ENCODE peak calls at places on chromosomes 12 and 14, in eight cellular contexts. L is GM23248, N is neural progenitor cell, F is HCT116, D is hepatocyte, P is GM23338, W is MM.1S, V is SK-N-SH. S is an unnamed sample.

GRCh38 chr12:62726471-62726980 is 208.4 kb downstream of the PPM1H start:
- DNase-seq in L (peak), N (no peak), F (no peak), D (no peak), P (no peak), W (no peak), V (no peak), S (no peak)

GRCh38 chr12:40735551-40736230 is 43.5 kb downstream of the CNTN1 start:
- DNase-seq in L (no peak), N (no peak), F (no peak), D (no peak), P (no peak), W (no peak), V (no peak), S (no peak)

GRCh38 chr14:94126419-94126677 is 3.1 kb downstream of the IFI27L2 start:
- DNase-seq in L (no peak), N (no peak), F (no peak), D (no peak), P (no peak), W (no peak), V (no peak), S (no peak)

GRCh38 chr14:81396108-81396507 is 4.0 kb downstream of the STON2 start:
- DNase-seq in L (peak), N (no peak), F (no peak), D (no peak), P (no peak), W (no peak), V (no peak), S (no peak)

GRCh38 chr14:95601650-95602049 is 66.8 kb downstream of the GLRX5 start:
- DNase-seq in L (no peak), N (no peak), F (no peak), D (no peak), P (no peak), W (no peak), V (no peak), S (no peak)

GRCh38 chr12:6097384-6097783 is 27.1 kb downstream of the VWF start:
- DNase-seq in L (peak), N (no peak), F (no peak), D (no peak), P (no peak), W (no peak), V (no peak), S (no peak)

GRCh38 chr12:107131832-107132616 is 38.7 kb upstream of the CRY1 start:
- DNase-seq in L (peak), N (peak), F (peak), D (peak), P (peak), W (peak), V (peak), S (peak)

GRCh38 chr12:113667095-113667494 is 195.4 kb upstream of the LHX5 start:
- DNase-seq in L (no peak), N (no peak), F (no peak), D (no peak), P (no peak), W (no peak), V (no peak), S (no peak)

GRCh38 chr14:37663498-37663897 is 68.1 kb downstream of the TTC6 start:
- DNase-seq in L (no peak), N (no peak), F (no peak), D (no peak), P (no peak), W (no peak), V (no peak), S (no peak)

GRCh38 chr14:58501214-58501816 is 73.8 kb downstream of the KIAA0586 start:
- DNase-seq in L (peak), N (peak), F (peak), D (peak), P (peak), W (peak), V (peak), S (peak)

GRCh38 chr12:117100251-117100650 is 1.0 kb upstream of the TESC start:
- DNase-seq in L (peak), N (peak), F (peak), D (peak), P (peak), W (no peak), V (peak), S (no peak)

GRCh38 chr12:96134200-96134599 is 60.0 kb upstream of the ELK3 start:
- DNase-seq in L (no peak), N (no peak), F (peak), D (no peak), P (no peak), W (no peak), V (no peak), S (no peak)

GRCh38 chr12:55073043-55074022 is 52.9 kb upstream of the OR9K2 start:
- DNase-seq in L (peak), N (peak), F (peak), D (peak), P (peak), W (peak), V (peak), S (peak)

GRCh38 chr12:19031032-19031431 is 98.5 kb upstream of the PLEKHA5 start:
- DNase-seq in L (peak), N (no peak), F (peak), D (peak), P (no peak), W (no peak), V (no peak), S (no peak)

GRCh38 chr12:19530631-19531020 is 91.3 kb downstream of the AEBP2 start:
- DNase-seq in L (peak), N (no peak), F (no peak), D (no peak), P (no peak), W (no peak), V (no peak), S (no peak)

GRCh38 chr14:38078393-38078792 is 129.3 kb upstream of the SSTR1 start:
- DNase-seq in L (no peak), N (no peak), F (no peak), D (no peak), P (no peak), W (peak), V (no peak), S (peak)

GRCh38 chr12:105820407-105821140 is 318.2 kb downstream of the NUAK1 start:
- DNase-seq in L (peak), N (peak), F (no peak), D (no peak), P (peak), W (no peak), V (no peak), S (no peak)

GRCh38 chr12:131827961-131828534 is at the start of gene MMP17:
- DNase-seq in L (peak), N (peak), F (no peak), D (peak), P (peak), W (peak), V (peak), S (no peak)

GRCh38 chr12:106981781-106982180 is 5.2 kb downstream of the MTERF2 start:
- DNase-seq in L (peak), N (no peak), F (no peak), D (no peak), P (no peak), W (no peak), V (no peak), S (no peak)

GRCh38 chr14:80678436-80678835 is 263.1 kb downstream of the CEP128 start:
- DNase-seq in L (peak), N (peak), F (no peak), D (no peak), P (no peak), W (no peak), V (no peak), S (no peak)

GRCh38 chr12:124992874-124993567 is 424 bp upstream of the BRI3BP start:
- DNase-seq in L (peak), N (peak), F (peak), D (peak), P (peak), W (peak), V (peak), S (peak)

GRCh38 chr12:40446385-40446784 is 221.6 kb downstream of the LRRK2 start:
- DNase-seq in L (peak), N (peak), F (peak), D (peak), P (peak), W (peak), V (peak), S (peak)

GRCh38 chr12:23906329-23906728 is 43.1 kb downstream of the SOX5 start:
- DNase-seq in L (peak), N (peak), F (no peak), D (peak), P (peak), W (no peak), V (no peak), S (no peak)

GRCh38 chr14:65079788-65080187 is 22.5 kb downstream of the MAX start:
- DNase-seq in L (no peak), N (no peak), F (no peak), D (no peak), P (no peak), W (no peak), V (no peak), S (no peak)

GRCh38 chr14:22202313-22202712 is 386.7 kb downstream of the DAD1 start:
- DNase-seq in L (no peak), N (no peak), F (no peak), D (no peak), P (no peak), W (no peak), V (no peak), S (no peak)

GRCh38 chr14:65132855-65133254 is 30.5 kb upstream of the MAX start:
- DNase-seq in L (no peak), N (no peak), F (no peak), D (peak), P (no peak), W (no peak), V (no peak), S (no peak)

GRCh38 chr14:59004012-59004411 is 184.5 kb upstream of the DAAM1 start:
- DNase-seq in L (peak), N (peak), F (no peak), D (no peak), P (no peak), W (no peak), V (no peak), S (no peak)

GRCh38 chr12:116638376-116638775 is 79.2 kb downstream of the MAP1LC3B2 start:
- DNase-seq in L (no peak), N (no peak), F (no peak), D (no peak), P (no peak), W (no peak), V (no peak), S (no peak)

GRCh38 chr12:120115692-120116442 is 686 bp downstream of the RAB35 start:
- DNase-seq in L (peak), N (no peak), F (peak), D (peak), P (peak), W (no peak), V (no peak), S (peak)

GRCh38 chr12:112112423-112113132 is 4.0 kb upstream of the NAA25 start:
- DNase-seq in L (no peak), N (no peak), F (peak), D (no peak), P (peak), W (no peak), V (no peak), S (no peak)

GRCh38 chr12:124347805-124348658 is 53.1 kb downstream of the RFLNA start:
- DNase-seq in L (peak), N (peak), F (no peak), D (no peak), P (peak), W (no peak), V (peak), S (peak)

GRCh38 chr12:69563166-69563762 is 22.0 kb upstream of the CCT2 start:
- DNase-seq in L (no peak), N (peak), F (no peak), D (no peak), P (no peak), W (no peak), V (no peak), S (no peak)

GRCh38 chr12:62933220-62933870 is 1.6 kb downstream of the PPM1H start:
- DNase-seq in L (no peak), N (peak), F (no peak), D (peak), P (peak), W (no peak), V (peak), S (no peak)

GRCh38 chr12:122523280-122523679 is 3.5 kb downstream of the RSRC2 start:
- DNase-seq in L (peak), N (no peak), F (no peak), D (peak), P (no peak), W (no peak), V (no peak), S (no peak)

GRCh38 chr12:65524666-65525065 is 246.2 kb downstream of the MSRB3 start:
- DNase-seq in L (peak), N (no peak), F (no peak), D (no peak), P (no peak), W (no peak), V (no peak), S (no peak)

GRCh38 chr12:23169012-23170003 is 544.3 kb downstream of the ETNK1 start:
- DNase-seq in L (no peak), N (no peak), F (no peak), D (no peak), P (no peak), W (no peak), V (peak), S (no peak)

GRCh38 chr12:84913151-84913550 is 552 bp upstream of the SLC6A15 start:
- DNase-seq in L (no peak), N (peak), F (no peak), D (peak), P (peak), W (no peak), V (peak), S (no peak)

GRCh38 chr14:93648440-93649168 is 139.7 kb downstream of the PRIMA1 start:
- DNase-seq in L (peak), N (peak), F (peak), D (peak), P (peak), W (no peak), V (peak), S (peak)

GRCh38 chr12:75560167-75560566 is 48.8 kb upstream of the KRR1 start:
- DNase-seq in L (peak), N (no peak), F (no peak), D (peak), P (peak), W (peak), V (peak), S (peak)
- TF ChIP-seq EZH2phosphoT487 in L (no peak), N (no peak), F (no peak), D (no peak), P (no peak), W (no peak), V (no peak), S (no peak)

GRCh38 chr12:57134949-57135348 is 6.7 kb downstream of the LRP1 start:
- DNase-seq in L (peak), N (no peak), F (no peak), D (no peak), P (no peak), W (no peak), V (no peak), S (no peak)

GRCh38 chr12:57130941-57131340 is 2.7 kb downstream of the LRP1 start:
- DNase-seq in L (no peak), N (no peak), F (no peak), D (peak), P (no peak), W (no peak), V (no peak), S (no peak)

GRCh38 chr12:57133916-57134315 is 5.6 kb downstream of the LRP1 start:
- DNase-seq in L (peak), N (no peak), F (no peak), D (no peak), P (no peak), W (no peak), V (no peak), S (no peak)

GRCh38 chr12:57131896-57132744 is 3.8 kb downstream of the LRP1 start:
- DNase-seq in L (peak), N (no peak), F (no peak), D (no peak), P (peak), W (no peak), V (peak), S (no peak)

GRCh38 chr12:57133013-57133569 is 4.8 kb downstream of the LRP1 start:
- DNase-seq in L (peak), N (peak), F (no peak), D (no peak), P (peak), W (no peak), V (no peak), S (no peak)
- TF ChIP-seq EZH2phosphoT487 in L (no peak), N (no peak), F (no peak), D (no peak), P (no peak), W (no peak), V (no peak), S (no peak)

GRCh38 chr14:66638688-66639087 is 130.7 kb downstream of the GPHN start:
- DNase-seq in L (peak), N (no peak), F (no peak), D (no peak), P (no peak), W (no peak), V (no peak), S (no peak)
- TF ChIP-seq EZH2phosphoT487 in L (no peak), N (no peak), F (no peak), D (no peak), P (no peak), W (no peak), V (no peak), S (no peak)

GRCh38 chr14:68487805-68488590 is 304.9 kb downstream of the ZFP36L1 start:
- DNase-seq in L (peak), N (peak), F (no peak), D (no peak), P (no peak), W (no peak), V (no peak), S (no peak)
- TF ChIP-seq EZH2phosphoT487 in L (no peak), N (no peak), F (no peak), D (no peak), P (no peak), W (no peak), V (no peak), S (no peak)

DNA sequence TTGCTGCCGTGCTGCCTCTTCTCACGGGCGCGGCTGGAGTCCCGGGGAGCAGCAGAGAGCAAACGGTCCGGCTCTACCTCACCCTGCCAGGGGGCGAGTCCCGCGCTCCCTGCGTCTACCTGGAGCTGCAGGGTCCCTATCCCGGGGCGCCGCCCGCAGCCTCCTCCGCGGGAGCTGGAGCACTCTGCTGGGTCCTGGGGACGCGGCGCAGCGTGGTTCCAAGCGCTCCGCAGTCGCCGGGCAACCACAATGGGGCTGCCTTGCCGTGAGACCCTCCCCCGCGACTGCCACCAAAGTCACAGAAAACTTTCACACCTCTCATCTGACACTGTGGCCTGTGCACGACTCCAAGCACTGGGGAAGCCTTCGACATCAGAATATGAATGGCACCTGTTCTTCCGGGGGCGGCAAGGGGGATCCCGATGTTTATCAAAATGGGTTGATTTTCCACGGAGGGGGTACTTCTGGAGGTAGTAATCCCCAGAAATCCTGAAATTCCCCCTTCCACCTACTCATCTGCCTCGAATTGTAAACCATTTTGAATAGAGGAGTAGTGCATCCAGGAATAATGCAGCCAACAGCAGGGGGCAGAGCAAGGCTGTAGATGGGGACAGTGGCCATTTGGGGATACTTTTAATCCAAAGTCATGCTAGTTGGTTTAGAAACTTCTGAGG is at the start of gene C12orf42:
- DNase-seq in L (peak), N (peak), F (peak), D (peak), P (peak), W (peak), V (peak), S (no peak)
- TF ChIP-seq EZH2phosphoT487 in L (no peak), N (no peak), F (no peak), D (no peak), P (no peak), W (no peak), V (no peak), S (no peak)

DNA sequence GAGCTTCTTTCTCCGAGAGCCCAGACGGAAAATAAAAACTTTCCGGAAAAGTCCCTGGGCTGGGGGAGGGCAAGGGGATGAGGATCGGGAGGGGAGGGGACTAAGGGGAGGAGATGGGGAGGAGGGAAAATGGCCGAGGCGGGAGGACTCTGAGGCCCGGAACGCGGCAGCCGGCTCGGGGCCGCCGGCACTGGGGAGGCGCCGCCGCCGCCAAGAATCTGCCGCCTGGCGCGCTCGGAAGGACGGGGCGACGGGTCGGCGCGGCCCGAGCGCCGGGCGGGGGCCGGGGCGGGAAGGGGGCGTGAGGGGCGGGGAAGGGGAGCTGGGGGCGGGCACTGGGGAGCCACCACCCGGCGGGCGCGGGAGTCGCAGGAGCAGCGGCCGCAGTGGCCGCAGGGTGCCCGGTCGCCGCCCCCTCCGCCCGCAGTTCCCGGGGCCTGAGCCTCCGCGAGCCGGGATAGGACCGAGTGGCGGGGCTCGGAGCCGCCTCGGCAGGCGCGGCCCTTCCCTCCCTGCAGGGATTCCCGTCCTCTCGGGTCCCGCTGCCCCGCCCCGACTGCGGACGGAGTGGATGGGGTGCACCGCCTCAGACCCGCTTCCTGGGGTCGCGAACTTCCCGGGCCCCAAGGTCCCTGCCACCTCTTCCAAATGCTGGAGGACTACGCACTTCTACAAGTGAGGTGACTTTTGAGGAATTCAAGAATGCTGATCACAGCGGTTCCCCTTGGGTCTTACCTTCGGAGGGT is at the start of gene PRKD1:
- DNase-seq in L (peak), N (peak), F (no peak), D (peak), P (peak), W (peak), V (peak), S (no peak)
- TF ChIP-seq EZH2phosphoT487 in L (no peak), N (no peak), F (no peak), D (no peak), P (no peak), W (no peak), V (no peak), S (no peak)

DNA sequence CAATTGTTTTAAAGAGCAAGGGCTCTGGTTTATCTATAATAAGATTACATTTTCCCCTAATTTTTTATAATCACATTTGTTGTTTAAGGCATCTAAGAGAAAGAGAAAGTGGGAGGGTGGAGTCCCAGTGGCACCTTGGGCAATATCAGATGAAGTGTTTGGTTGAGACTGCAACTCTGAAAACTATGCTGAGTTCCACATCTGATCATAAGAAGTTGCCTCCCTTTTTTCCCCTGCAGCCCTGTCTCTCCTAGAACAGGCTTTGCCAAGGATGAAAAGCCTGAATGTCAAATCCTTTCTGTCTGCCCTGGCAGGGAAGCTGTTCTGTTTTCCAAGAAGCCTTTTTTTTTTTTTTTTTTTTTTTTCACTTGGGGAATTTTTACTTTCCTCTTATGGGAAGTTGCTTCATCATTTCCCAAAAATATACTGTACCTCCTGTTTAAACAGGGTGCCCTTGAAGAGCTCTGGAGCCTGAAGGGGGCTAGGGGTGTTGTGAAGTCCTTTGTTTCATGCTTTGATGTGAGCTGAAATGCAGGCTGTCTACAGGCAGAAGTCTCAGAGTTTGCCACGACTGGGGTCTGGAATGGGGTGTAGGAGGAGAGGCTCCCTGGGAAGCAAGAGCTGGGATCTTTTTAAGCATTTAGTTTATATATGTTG is 71.3 kb downstream of the SUSD6 start:
- DNase-seq in L (peak), N (no peak), F (no peak), D (no peak), P (no peak), W (peak), V (no peak), S (no peak)
- TF ChIP-seq EZH2phosphoT487 in L (no peak), N (no peak), F (no peak), D (no peak), P (no peak), W (no peak), V (no peak), S (no peak)

GRCh38 chr12:78651755-78652154 is 212.8 kb upstream of the SYT1 start:
- DNase-seq in L (no peak), N (peak), F (no peak), D (peak), P (peak), W (no peak), V (peak), S (no peak)
- TF ChIP-seq EZH2phosphoT487 in L (no peak), N (no peak), F (no peak), D (no peak), P (no peak), W (no peak), V (no peak), S (no peak)